ENCODE peak calls at places on chromosomes 1 and 21, in eight cellular contexts. One of them, this sample, is unnamed. For H3K4me1, the result is how much of the 10 kb centered on the place peaks cover.

GRCh38 chr21:14403681-14404318 is 20.9 kb upstream of the HSPA13 start:
- DNase-seq in upper lobe of left lung: no peak
- DNase-seq in transverse colon: no peak
- DNase-seq in stomach: no peak
- DNase-seq in IMR-90: peak
- DNase-seq in heart left ventricle: no peak
- DNase-seq in body of pancreas: no peak
- DNase-seq in ovary: no peak
- DNase-seq in this sample: no peak

GRCh38 chr1:92907949-92908684 is 53.1 kb downstream of the DIPK1A start:
- DNase-seq in upper lobe of left lung: no peak
- DNase-seq in stomach: no peak
- DNase-seq in transverse colon: no peak
- DNase-seq in IMR-90: peak
- DNase-seq in heart left ventricle: no peak
- DNase-seq in body of pancreas: no peak
- DNase-seq in ovary: no peak
- DNase-seq in this sample: no peak

GRCh38 chr1:208107817-208108608 is 136.2 kb downstream of the PLXNA2 start:
- DNase-seq in ovary: peak
- DNase-seq in upper lobe of left lung: peak
- DNase-seq in transverse colon: no peak
- DNase-seq in stomach: no peak
- DNase-seq in body of pancreas: no peak
- DNase-seq in IMR-90: peak
- DNase-seq in heart left ventricle: no peak
- DNase-seq in this sample: no peak

GRCh38 chr1:6013491-6013890 is 21.3 kb upstream of the NPHP4 start:
- DNase-seq in IMR-90: no peak
- DNase-seq in ovary: no peak
- DNase-seq in upper lobe of left lung: no peak
- DNase-seq in stomach: no peak
- DNase-seq in heart left ventricle: no peak
- DNase-seq in body of pancreas: no peak
- DNase-seq in transverse colon: no peak
- DNase-seq in this sample: no peak

GRCh38 chr1:45848714-45849113 is 45.3 kb downstream of the MAST2 start:
- DNase-seq in transverse colon: no peak
- DNase-seq in ovary: no peak
- DNase-seq in heart left ventricle: no peak
- DNase-seq in stomach: no peak
- DNase-seq in IMR-90: no peak
- DNase-seq in upper lobe of left lung: no peak
- DNase-seq in body of pancreas: no peak
- DNase-seq in this sample: no peak

GRCh38 chr1:226001852-226002666 is 2.9 kb upstream of the SDE2 start:
- DNase-seq in stomach: peak
- DNase-seq in heart left ventricle: peak
- DNase-seq in transverse colon: peak
- DNase-seq in ovary: no peak
- DNase-seq in upper lobe of left lung: peak
- DNase-seq in IMR-90: no peak
- DNase-seq in body of pancreas: peak
- DNase-seq in this sample: no peak

GRCh38 chr1:117312453-117313138 is 54.7 kb upstream of the MAN1A2 start:
- DNase-seq in transverse colon: no peak
- DNase-seq in upper lobe of left lung: no peak
- DNase-seq in stomach: no peak
- DNase-seq in heart left ventricle: no peak
- DNase-seq in ovary: no peak
- DNase-seq in body of pancreas: peak
- DNase-seq in IMR-90: peak
- DNase-seq in this sample: no peak

GRCh38 chr1:226708342-226708780 is 30.7 kb downstream of the ITPKB start:
- DNase-seq in IMR-90: peak
- DNase-seq in heart left ventricle: no peak
- DNase-seq in transverse colon: no peak
- DNase-seq in ovary: no peak
- DNase-seq in stomach: no peak
- DNase-seq in upper lobe of left lung: peak
- DNase-seq in body of pancreas: no peak
- DNase-seq in this sample: no peak

GRCh38 chr1:53130598-53130877 is 11.9 kb downstream of the SLC1A7 start:
- DNase-seq in transverse colon: no peak
- DNase-seq in IMR-90: no peak
- DNase-seq in upper lobe of left lung: peak
- DNase-seq in ovary: peak
- DNase-seq in body of pancreas: no peak
- DNase-seq in heart left ventricle: no peak
- DNase-seq in stomach: no peak
- DNase-seq in this sample: no peak

GRCh38 chr1:93683234-93683633 is 1.6 kb upstream of the BCAR3 start:
- DNase-seq in IMR-90: no peak
- DNase-seq in transverse colon: no peak
- DNase-seq in upper lobe of left lung: no peak
- DNase-seq in stomach: no peak
- DNase-seq in heart left ventricle: no peak
- DNase-seq in body of pancreas: no peak
- DNase-seq in ovary: no peak
- DNase-seq in this sample: no peak

GRCh38 chr1:167562697-167563096 is 9.1 kb upstream of the CREG1 start:
- DNase-seq in transverse colon: no peak
- DNase-seq in ovary: no peak
- DNase-seq in stomach: no peak
- DNase-seq in body of pancreas: no peak
- DNase-seq in IMR-90: peak
- DNase-seq in heart left ventricle: no peak
- DNase-seq in upper lobe of left lung: no peak
- DNase-seq in this sample: no peak

GRCh38 chr1:63757334-63757733 is 16.5 kb upstream of the ROR1 start:
- DNase-seq in heart left ventricle: no peak
- DNase-seq in transverse colon: no peak
- DNase-seq in upper lobe of left lung: no peak
- DNase-seq in body of pancreas: no peak
- DNase-seq in ovary: no peak
- DNase-seq in IMR-90: no peak
- DNase-seq in stomach: no peak
- DNase-seq in this sample: no peak

DNA sequence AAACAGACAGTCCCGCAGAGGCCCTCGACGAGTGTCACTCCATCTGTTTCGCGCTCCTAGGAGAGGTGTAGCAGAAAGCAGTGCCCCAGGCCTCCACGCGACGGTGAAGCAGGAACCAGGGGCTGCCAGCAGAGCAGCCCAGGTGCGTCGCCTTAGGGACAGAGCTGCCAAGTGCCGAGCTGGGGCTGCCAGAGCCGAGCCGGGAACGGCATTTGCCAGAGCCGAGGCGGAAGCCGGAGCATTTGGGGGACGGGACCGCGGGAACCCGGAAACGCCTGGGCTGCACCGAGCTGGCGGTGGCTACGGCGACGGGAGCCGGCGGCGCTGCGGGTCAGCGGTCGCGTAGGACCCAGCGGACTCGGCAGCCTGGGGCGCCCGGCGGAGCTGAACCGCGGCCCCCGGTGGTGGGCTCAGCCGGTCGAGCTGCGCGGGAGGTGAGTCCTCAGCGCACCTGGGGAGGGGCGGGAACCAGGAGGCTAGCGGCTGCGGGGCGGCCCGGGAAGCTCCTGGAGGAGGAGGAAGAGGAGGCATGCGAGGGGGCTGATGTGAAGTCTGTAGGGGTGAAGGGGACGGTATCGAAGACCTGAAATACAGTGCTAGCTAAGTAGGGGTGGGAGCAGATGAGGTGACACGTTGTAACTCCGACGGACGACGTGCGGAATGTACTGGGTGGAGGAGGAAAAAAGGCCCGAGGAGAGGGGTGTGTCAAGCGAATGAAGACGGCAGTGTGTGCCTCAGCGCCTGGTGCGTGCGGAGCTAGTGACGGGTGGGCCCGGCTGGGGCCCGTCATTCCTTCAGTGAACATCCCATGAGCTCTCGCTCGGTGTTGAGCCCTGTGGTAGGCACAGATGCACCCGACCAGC is at the start of gene SLC35A3:
- DNase-seq in IMR-90: peak
- DNase-seq in upper lobe of left lung: peak
- DNase-seq in ovary: peak
- DNase-seq in heart left ventricle: peak
- DNase-seq in body of pancreas: peak
- DNase-seq in transverse colon: peak
- DNase-seq in stomach: peak
- DNase-seq in this sample: no peak
- TF ChIP-seq POLR2A in IMR-90: peak
- TF ChIP-seq POLR2A in upper lobe of left lung: no peak
- TF ChIP-seq POLR2A in ovary: no peak
- TF ChIP-seq POLR2A in heart left ventricle: no peak
- TF ChIP-seq POLR2A in body of pancreas: peak
- TF ChIP-seq POLR2A in transverse colon: peak
- TF ChIP-seq POLR2A in stomach: no peak
- TF ChIP-seq POLR2A in this sample: peak

GRCh38 chr21:32520885-32521735 is 64.2 kb downstream of the TCP10L start:
- DNase-seq in stomach: peak
- DNase-seq in IMR-90: peak
- DNase-seq in ovary: peak
- DNase-seq in upper lobe of left lung: peak
- DNase-seq in body of pancreas: peak
- DNase-seq in transverse colon: peak
- DNase-seq in heart left ventricle: peak
- DNase-seq in this sample: no peak
- H3K27ac ChIP-seq in stomach: peak
- H3K27ac ChIP-seq in IMR-90: peak
- H3K27ac ChIP-seq in ovary: peak
- H3K27ac ChIP-seq in upper lobe of left lung: peak
- H3K27ac ChIP-seq in body of pancreas: peak
- H3K27ac ChIP-seq in transverse colon: peak
- H3K27ac ChIP-seq in heart left ventricle: peak
- H3K27ac ChIP-seq in this sample: peak

GRCh38 chr1:158809261-158809660 is 21.9 kb upstream of the MNDA start:
- DNase-seq in transverse colon: no peak
- DNase-seq in ovary: no peak
- DNase-seq in heart left ventricle: no peak
- DNase-seq in IMR-90: no peak
- DNase-seq in upper lobe of left lung: no peak
- DNase-seq in stomach: no peak
- DNase-seq in body of pancreas: no peak
- DNase-seq in this sample: no peak

GRCh38 chr1:158810311-158810710 is 20.8 kb upstream of the MNDA start:
- DNase-seq in upper lobe of left lung: no peak
- DNase-seq in IMR-90: no peak
- DNase-seq in body of pancreas: no peak
- DNase-seq in transverse colon: no peak
- DNase-seq in stomach: no peak
- DNase-seq in ovary: no peak
- DNase-seq in heart left ventricle: no peak
- DNase-seq in this sample: no peak

GRCh38 chr1:158809862-158810261 is 21.3 kb upstream of the MNDA start:
- DNase-seq in ovary: no peak
- DNase-seq in upper lobe of left lung: no peak
- DNase-seq in IMR-90: no peak
- DNase-seq in stomach: no peak
- DNase-seq in heart left ventricle: no peak
- DNase-seq in body of pancreas: no peak
- DNase-seq in transverse colon: no peak
- DNase-seq in this sample: no peak

GRCh38 chr1:158803681-158804080 is 22.7 kb upstream of the OR6N2 start:
- DNase-seq in body of pancreas: no peak
- DNase-seq in ovary: no peak
- DNase-seq in IMR-90: no peak
- DNase-seq in heart left ventricle: no peak
- DNase-seq in stomach: no peak
- DNase-seq in transverse colon: no peak
- DNase-seq in upper lobe of left lung: no peak
- DNase-seq in this sample: no peak

DNA sequence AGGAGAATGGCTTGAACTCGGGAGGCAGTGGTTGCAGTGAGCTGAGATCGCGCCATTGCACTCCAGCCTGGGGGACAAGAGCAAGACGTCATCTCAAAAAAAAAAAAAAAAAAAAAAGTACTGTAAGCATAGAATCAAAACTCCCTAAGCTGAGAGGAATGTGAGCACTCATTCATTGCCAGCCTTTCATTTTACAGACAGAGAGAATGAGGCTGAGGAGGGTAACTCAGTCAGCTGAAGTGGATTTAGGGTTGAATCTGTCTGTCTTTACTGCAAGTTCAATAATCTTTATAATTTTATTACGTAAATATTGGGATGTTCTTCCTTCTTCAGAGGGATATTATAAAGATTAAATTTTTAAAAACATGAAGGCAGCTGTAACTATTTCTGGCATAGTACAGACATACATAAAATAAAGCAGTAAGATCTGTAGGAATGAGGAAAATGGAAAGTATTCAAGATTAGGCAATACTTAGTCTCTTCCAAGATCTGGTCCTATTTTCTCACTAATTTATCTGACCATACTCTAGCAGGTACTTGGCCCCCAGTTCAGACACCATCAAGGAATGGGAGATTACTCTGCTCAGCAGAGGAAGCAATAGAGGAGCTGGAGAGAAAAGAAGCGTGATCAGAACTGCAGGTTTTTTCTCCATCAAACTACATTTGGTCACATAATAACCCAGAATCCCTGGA is 24.1 kb upstream of the MNDA start:
- DNase-seq in heart left ventricle: no peak
- DNase-seq in IMR-90: no peak
- DNase-seq in upper lobe of left lung: no peak
- DNase-seq in transverse colon: no peak
- DNase-seq in body of pancreas: no peak
- DNase-seq in ovary: no peak
- DNase-seq in stomach: no peak
- DNase-seq in this sample: no peak
- H3K4me1 ChIP-seq in heart left ventricle: under half
- H3K4me1 ChIP-seq in IMR-90: under half
- H3K4me1 ChIP-seq in upper lobe of left lung: under half
- H3K4me1 ChIP-seq in transverse colon: under half
- H3K4me1 ChIP-seq in body of pancreas: under half
- H3K4me1 ChIP-seq in ovary: under half
- H3K4me1 ChIP-seq in stomach: under half
- H3K4me1 ChIP-seq in this sample: under half

GRCh38 chr1:51518730-51519047 is 377 bp downstream of the EPS15 start:
- DNase-seq in ovary: no peak
- DNase-seq in stomach: peak
- DNase-seq in transverse colon: peak
- DNase-seq in upper lobe of left lung: peak
- DNase-seq in heart left ventricle: peak
- DNase-seq in IMR-90: peak
- DNase-seq in body of pancreas: peak
- DNase-seq in this sample: no peak
- TF ChIP-seq POLR2A in ovary: no peak
- TF ChIP-seq POLR2A in stomach: no peak
- TF ChIP-seq POLR2A in transverse colon: no peak
- TF ChIP-seq POLR2A in upper lobe of left lung: no peak
- TF ChIP-seq POLR2A in heart left ventricle: no peak
- TF ChIP-seq POLR2A in IMR-90: no peak
- TF ChIP-seq POLR2A in body of pancreas: no peak
- TF ChIP-seq POLR2A in this sample: no peak

This sample was measured in vagina.